ENCODE peak calls at places on chromosomes 7 and 10, in five cellular contexts. K, U, Z, S and G are unnamed samples.

GRCh38 chr7:102992509-102992819 is 79.7 kb downstream of the LRRC17 start:
- DNase-seq in K (no peak), U (no peak), Z (no peak), S (no peak), G (no peak)

GRCh38 chr7:46545790-46546189 is 624.7 kb upstream of the IGFBP3 start:
- DNase-seq in K (no peak), U (no peak), Z (no peak), S (peak), G (peak)

GRCh38 chr7:55569269-55569663 is 3.0 kb downstream of the VOPP1 start:
- DNase-seq in K (no peak), U (no peak), Z (no peak), S (no peak), G (no peak)

GRCh38 chr10:130999376-131000202 is 311.9 kb downstream of the TCERG1L start:
- DNase-seq in K (no peak), U (no peak), Z (no peak), S (no peak), G (no peak)

GRCh38 chr7:108875139-108875538 is 305.5 kb downstream of the DNAJB9 start:
- DNase-seq in K (no peak), U (no peak), Z (no peak), S (peak), G (peak)

GRCh38 chr10:30048768-30049507 is 10.4 kb downstream of the JCAD start:
- DNase-seq in K (no peak), U (no peak), Z (no peak), S (no peak), G (no peak)

GRCh38 chr7:146773506-146773905 is 656.9 kb downstream of the CNTNAP2 start:
- DNase-seq in K (no peak), U (no peak), Z (peak), S (no peak), G (no peak)

GRCh38 chr7:99141756-99142726 is 1.9 kb downstream of the SMURF1 start:
- DNase-seq in K (peak), U (no peak), Z (peak), S (peak), G (no peak)

GRCh38 chr10:78296794-78297193 is 263.1 kb downstream of the RPS24 start:
- DNase-seq in K (no peak), U (no peak), Z (no peak), S (no peak), G (no peak)

GRCh38 chr10:688621-689426 is 644 bp downstream of the DIP2C start:
- DNase-seq in K (no peak), U (no peak), Z (no peak), S (peak), G (no peak)

GRCh38 chr10:5187852-5188251 is 2.9 kb upstream of the AKR1C8 start:
- DNase-seq in K (no peak), U (no peak), Z (no peak), S (no peak), G (no peak)

GRCh38 chr10:3516626-3517255 is 268.3 kb downstream of the KLF6 start:
- DNase-seq in K (no peak), U (no peak), Z (no peak), S (no peak), G (no peak)

GRCh38 chr7:158959021-158959717 is 102.8 kb downstream of the DYNC2I1 start:
- DNase-seq in K (no peak), U (no peak), Z (no peak), S (no peak), G (no peak)

GRCh38 chr7:112452102-112452888 is 2.0 kb downstream of the IFRD1 start:
- DNase-seq in K (no peak), U (no peak), Z (no peak), S (peak), G (no peak)

GRCh38 chr10:59177862-59178235 is 1.4 kb downstream of the PHYHIPL start:
- DNase-seq in K (no peak), U (no peak), Z (no peak), S (no peak), G (no peak)

GRCh38 chr7:129225206-129225930 is 538 bp downstream of the AHCYL2 start:
- DNase-seq in K (peak), U (no peak), Z (no peak), S (peak), G (no peak)